ENCODE peak calls at places on chromosomes 4 and X, in six cellular contexts. X is HFF-Myc, K is brain microvascular endothelial cell, C is GM13977, B is kidney, N is astrocyte of the cerebellum. P is an unnamed sample.

GRCh38 chr4:46886711-46887110 is 22.3 kb downstream of the COX7B2 start:
- DNase-seq in K (peak; percentile 29), B (no peak), C (no peak), X (no peak), N (peak; percentile 8), P (no peak)

GRCh38 chr4:19438228-19438627 is 813.5 kb upstream of the SLIT2 start:
- DNase-seq in N (no peak), K (no peak), B (no peak), C (no peak), X (no peak), P (no peak)

GRCh38 chrX:72554448-72555140 is 18.0 kb downstream of the HDAC8 start:
- DNase-seq in X (no peak), B (no peak), C (no peak), N (no peak), K (peak; percentile 29), P (no peak)

GRCh38 chr4:6359536-6360308 is 90.1 kb downstream of the WFS1 start:
- DNase-seq in C (no peak), K (no peak), N (no peak), X (no peak), B (no peak), P (no peak)

GRCh38 chr4:12949719-12950118 is 534.4 kb downstream of the RAB28 start:
- DNase-seq in N (no peak), C (no peak), K (no peak), B (no peak), X (no peak), P (no peak)

GRCh38 chr4:5037553-5038551 is 13.4 kb upstream of the STK32B start:
- DNase-seq in N (peak; percentile 84), B (no peak), X (peak; percentile 71), K (peak; percentile 84), C (no peak), P (peak; percentile 81)

GRCh38 chrX:114906978-114907510 is 110.4 kb downstream of the IL13RA2 start:
- DNase-seq in K (no peak), X (no peak), B (no peak), N (no peak), C (no peak), P (no peak)

GRCh38 chr4:112704991-112705845 is 68.3 kb downstream of the LARP7 start:
- DNase-seq in N (peak; percentile 15), X (no peak), K (peak; percentile 77), C (peak; percentile 42), B (no peak), P (no peak)

GRCh38 chrX:21725498-21725897 is 32.4 kb downstream of the SMPX start:
- DNase-seq in X (no peak), C (no peak), K (no peak), B (no peak), N (no peak), P (no peak)

GRCh38 chr4:4574052-4574451 is 32.2 kb upstream of the STX18 start:
- DNase-seq in X (no peak), K (no peak), C (no peak), B (no peak), N (no peak), P (no peak)

GRCh38 chr4:154124539-154125255 is 335.8 kb upstream of the SFRP2 start:
- DNase-seq in N (peak; percentile 49), K (peak; percentile 56), C (no peak), B (no peak), X (no peak), P (peak; percentile 66)

GRCh38 chr4:143773998-143774898 is 73.8 kb upstream of the FREM3 start:
- DNase-seq in B (no peak), K (peak; percentile 71), X (peak; percentile 38), C (peak; percentile 40), N (peak; percentile 5), P (peak; percentile 1)

GRCh38 chr4:176788248-176788647 is 4.5 kb downstream of the VEGFC start:
- DNase-seq in B (no peak), N (no peak), X (no peak), C (no peak), K (no peak), P (no peak)

GRCh38 chr4:153205028-153205648 is 895 bp downstream of the TRIM2 start:
- DNase-seq in B (peak; percentile 91), K (no peak), X (no peak), N (no peak), C (no peak), P (no peak)

GRCh38 chr4:123349401-123350190 is 47.0 kb upstream of the SPRY1 start:
- DNase-seq in N (no peak), X (no peak), K (no peak), B (no peak), C (no peak), P (no peak)

GRCh38 chrX:10900585-10901289 is 210.4 kb upstream of the HCCS start:
- DNase-seq in B (no peak), K (peak; percentile 14), C (no peak), X (no peak), N (peak; percentile 49), P (no peak)

GRCh38 chrX:39762266-39762841 is 335.4 kb downstream of the BCOR start:
- DNase-seq in K (peak; percentile 91), N (peak; percentile 63), B (no peak), X (no peak), C (no peak), P (no peak)

GRCh38 chrX:13669246-13669689 is 16.3 kb downstream of the TCEANC start:
- DNase-seq in K (peak; percentile 90), X (peak; percentile 80), B (peak; percentile 80), N (peak; percentile 95), C (peak; percentile 42), P (peak; percentile 68)

GRCh38 chr4:98963538-98964433 is 31.7 kb upstream of the METAP1 start:
- DNase-seq in K (no peak), C (no peak), X (peak; percentile 9), N (no peak), B (no peak), P (no peak)

DNA sequence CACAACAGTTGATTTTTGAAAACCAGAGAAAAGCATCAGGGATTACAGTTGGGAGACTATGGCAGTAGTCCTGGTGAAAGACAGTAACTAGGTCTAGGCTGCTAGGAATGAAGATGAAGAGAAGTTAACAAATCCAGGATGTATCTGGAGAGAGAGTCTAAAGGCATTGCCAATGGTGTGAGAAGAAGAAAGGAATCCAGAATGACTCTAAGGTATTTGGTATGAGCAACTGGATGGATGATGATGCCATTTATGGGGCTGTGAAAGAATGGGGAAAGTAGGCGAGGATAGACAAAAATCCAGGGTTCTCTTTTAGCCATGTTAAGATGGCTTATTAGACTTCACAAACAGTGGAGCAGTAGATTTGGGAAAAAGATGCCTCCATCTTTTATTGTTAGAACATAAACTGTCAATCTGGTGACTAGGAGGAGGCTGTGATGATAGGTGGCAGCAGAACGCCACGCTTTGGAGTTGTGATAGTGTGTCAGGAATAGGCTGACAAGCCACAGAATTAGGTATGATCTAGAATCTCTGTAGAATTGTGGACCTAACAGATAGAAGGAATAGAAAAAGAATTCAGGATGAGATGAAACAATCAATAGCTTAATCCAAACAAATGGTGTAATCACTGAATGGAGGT is 27.3 kb upstream of the JADE1 start:
- DNase-seq in B (no peak), N (no peak), C (peak; percentile 57), K (no peak), X (no peak), P (no peak)
- TF ChIP-seq CTCF in B (peak; percentile 74), N (no peak), C (peak; percentile 39), K (no peak), X (no peak), P (peak; percentile 7)

GRCh38 chrX:139196890-139197289 is 333.6 kb upstream of the F9 start:
- DNase-seq in C (no peak), X (no peak), N (no peak), K (no peak), B (no peak), P (no peak)
- TF ChIP-seq CTCF in C (no peak), X (no peak), N (no peak), K (no peak), B (no peak), P (no peak)

GRCh38 chrX:119218198-119218597 is 17.9 kb upstream of the PGRMC1 start:
- DNase-seq in C (no peak), B (no peak), K (no peak), X (no peak), N (no peak), P (no peak)
- TF ChIP-seq CTCF in C (peak; percentile 42), B (peak; percentile 42), K (no peak), X (peak; percentile 14), N (peak; percentile 27), P (no peak)

DNA sequence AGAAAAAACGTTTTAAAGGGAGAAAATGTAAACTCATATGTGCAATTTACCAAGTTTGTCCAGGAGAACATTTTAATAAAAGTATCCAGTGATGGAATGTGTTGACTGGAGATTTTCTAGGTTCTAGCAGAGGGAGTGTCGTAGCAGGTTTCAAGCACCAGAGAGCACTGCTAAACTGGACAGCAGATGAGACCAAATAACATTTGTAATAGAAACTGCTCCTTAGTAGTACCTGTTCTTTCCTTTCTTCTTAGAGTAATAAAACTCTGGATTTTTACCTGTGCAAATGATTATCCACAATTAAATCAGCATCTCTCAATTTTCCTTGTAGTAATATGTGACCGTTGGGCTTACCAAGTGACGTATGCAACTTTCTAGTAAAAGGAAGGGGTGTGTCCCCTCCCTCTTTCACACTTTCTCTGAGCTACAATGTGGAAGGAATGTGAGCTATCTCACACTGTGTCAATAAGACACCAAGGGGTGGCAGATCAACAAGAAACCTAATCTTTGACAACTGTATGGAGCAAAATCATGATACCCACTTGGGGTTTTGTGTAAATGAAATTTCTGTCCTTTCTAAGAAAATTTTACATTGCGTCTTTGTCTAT is 9.5 kb downstream of the HPGDS start:
- DNase-seq in K (peak; percentile 14), X (no peak), B (no peak), C (no peak), N (no peak), P (no peak)
- TF ChIP-seq CTCF in K (peak; percentile 55), X (peak; percentile 9), B (no peak), C (no peak), N (no peak), P (no peak)

GRCh38 chr4:118082182-118082581 is 47.9 kb downstream of the NDST3 start:
- DNase-seq in X (no peak), C (no peak), B (no peak), K (no peak), N (no peak), P (no peak)

GRCh38 chr4:118087366-118087765 is 53.1 kb downstream of the NDST3 start:
- DNase-seq in C (no peak), B (no peak), N (no peak), X (peak; percentile 2), K (no peak), P (no peak)

DNA sequence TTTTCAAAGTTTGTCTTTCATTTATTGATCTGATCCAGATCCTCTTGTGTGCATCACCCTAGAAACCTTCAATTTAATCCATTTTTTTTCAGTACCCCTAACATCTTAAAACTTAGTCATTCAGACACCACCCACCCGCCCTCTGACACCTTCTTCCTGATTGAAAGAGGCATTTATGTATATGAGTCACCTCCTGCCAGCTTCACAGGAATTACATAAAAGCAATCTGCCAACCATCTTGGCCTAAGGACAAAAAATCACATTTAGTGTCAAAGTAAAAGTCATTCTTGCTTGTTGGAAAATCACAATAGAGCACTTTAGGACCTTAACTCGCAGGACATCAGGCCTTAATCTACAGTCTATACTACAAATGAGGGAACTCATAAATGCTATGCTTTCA is 52.0 kb downstream of the NDST3 start:
- DNase-seq in C (no peak), B (no peak), N (no peak), X (peak; percentile 70), K (no peak), P (no peak)
- TF ChIP-seq CTCF in C (no peak), B (no peak), N (no peak), X (no peak), K (no peak), P (no peak)

GRCh38 chrX:105975382-105975781 is 63.1 kb downstream of the SERPINA7 start:
- DNase-seq in K (no peak), B (no peak), X (no peak), N (peak; percentile 0), C (no peak), P (no peak)
- TF ChIP-seq CTCF in K (peak; percentile 8), B (no peak), X (no peak), N (no peak), C (peak; percentile 33), P (peak; percentile 18)

GRCh38 chr4:88646528-88647280 is 50.9 kb downstream of the NAP1L5 start:
- DNase-seq in X (no peak), B (no peak), C (no peak), N (no peak), K (no peak), P (peak; percentile 56)
- TF ChIP-seq CTCF in X (no peak), B (no peak), C (no peak), N (no peak), K (no peak), P (no peak)